ENCODE peak calls at places on chromosomes 4 and X, in eight cellular contexts. W, L, E, M, T, I, A and H are unnamed samples.

GRCh38 chr4:49063670-49064069 is 77.6 kb downstream of the CWH43 start:
- DNase-seq in W (no peak), L (no peak), E (no peak), M (no peak), T (no peak), I (no peak), A (no peak), H (no peak)

GRCh38 chr4:182578402-182578801 is 335.2 kb downstream of the TENM3 start:
- DNase-seq in W (peak), L (no peak), E (peak), M (no peak), T (no peak), I (no peak), A (no peak), H (no peak)

GRCh38 chr4:138602664-138603063 is 360.5 kb upstream of the SLC7A11 start:
- DNase-seq in W (no peak), L (no peak), E (no peak), M (no peak), T (no peak), I (no peak), A (no peak), H (no peak)

GRCh38 chr4:129515356-129515755 is 419.4 kb downstream of the C4orf33 start:
- DNase-seq in W (no peak), L (no peak), E (peak), M (no peak), T (no peak), I (no peak), A (no peak), H (no peak)

GRCh38 chrX:119398974-119399771 is at the start of gene SLC25A43:
- DNase-seq in W (no peak), L (no peak), E (peak), M (peak), T (peak), I (no peak), A (peak), H (no peak)

GRCh38 chr4:163072222-163072621 is 94.5 kb downstream of the NAF1 start:
- DNase-seq in W (no peak), L (no peak), E (no peak), M (no peak), T (no peak), I (no peak), A (no peak), H (no peak)

GRCh38 chr4:24266951-24267577 is 317.3 kb downstream of the DHX15 start:
- DNase-seq in W (no peak), L (no peak), E (no peak), M (no peak), T (no peak), I (no peak), A (no peak), H (peak)

GRCh38 chr4:113146876-113147358 is 97.5 kb downstream of the ANK2 start:
- DNase-seq in W (no peak), L (peak), E (peak), M (no peak), T (no peak), I (peak), A (no peak), H (no peak)

GRCh38 chr4:158090323-158090722 is 82.5 kb downstream of the GASK1B start:
- DNase-seq in W (no peak), L (no peak), E (peak), M (no peak), T (no peak), I (no peak), A (no peak), H (no peak)

GRCh38 chrX:118724352-118724751 is 3.1 kb upstream of the IL13RA1 start:
- DNase-seq in W (no peak), L (no peak), E (no peak), M (no peak), T (no peak), I (no peak), A (no peak), H (no peak)

GRCh38 chrX:13719192-13719856 is 15.1 kb downstream of the TRAPPC2 start:
- DNase-seq in W (no peak), L (no peak), E (no peak), M (no peak), T (no peak), I (peak), A (no peak), H (no peak)

GRCh38 chr4:88792268-88792781 is 94.7 kb upstream of the NAP1L5 start:
- DNase-seq in W (no peak), L (peak), E (no peak), M (no peak), T (no peak), I (peak), A (no peak), H (no peak)

GRCh38 chrX:153922932-153923857 is 2.9 kb downstream of the ARHGAP4 start:
- DNase-seq in W (no peak), L (no peak), E (peak), M (peak), T (no peak), I (no peak), A (no peak), H (no peak)

GRCh38 chr4:25560605-25561004 is 95.0 kb upstream of the SLC34A2 start:
- DNase-seq in W (no peak), L (no peak), E (no peak), M (no peak), T (no peak), I (no peak), A (peak), H (no peak)

GRCh38 chr4:87926554-87927098 is 48.9 kb upstream of the SPP1 start:
- DNase-seq in W (no peak), L (no peak), E (no peak), M (no peak), T (no peak), I (no peak), A (no peak), H (no peak)

GRCh38 chr4:174317531-174317930 is 33.8 kb downstream of the CEP44 start:
- DNase-seq in W (no peak), L (no peak), E (peak), M (no peak), T (no peak), I (no peak), A (no peak), H (peak)

GRCh38 chr4:3422808-3423297 is 18.9 kb upstream of the HGFAC start:
- DNase-seq in W (no peak), L (no peak), E (no peak), M (no peak), T (no peak), I (no peak), A (no peak), H (no peak)

GRCh38 chrX:2707334-2707760 is 16.3 kb downstream of the CD99 start:
- DNase-seq in W (peak), L (peak), E (peak), M (peak), T (no peak), I (peak), A (peak), H (no peak)

GRCh38 chr4:90127706-90128345 is 632 bp downstream of the CCSER1 start:
- DNase-seq in W (no peak), L (no peak), E (peak), M (peak), T (no peak), I (no peak), A (no peak), H (no peak)

GRCh38 chrX:34655496-34656258 is 1.4 kb downstream of the TMEM47 start:
- DNase-seq in W (no peak), L (no peak), E (peak), M (no peak), T (no peak), I (no peak), A (no peak), H (no peak)

GRCh38 chrX:136146614-136147319 is 566 bp upstream of the FHL1 start:
- DNase-seq in W (no peak), L (no peak), E (peak), M (no peak), T (peak), I (no peak), A (no peak), H (no peak)

GRCh38 chrX:135490979-135491514 is 29.4 kb upstream of the INTS6L start:
- DNase-seq in W (no peak), L (no peak), E (no peak), M (no peak), T (no peak), I (no peak), A (no peak), H (no peak)

GRCh38 chrX:56248492-56248891 is 16.3 kb downstream of the KLF8 start:
- DNase-seq in W (peak), L (peak), E (peak), M (peak), T (peak), I (peak), A (peak), H (peak)

GRCh38 chr4:128123036-128123435 is 61.9 kb downstream of the LARP1B start:
- DNase-seq in W (no peak), L (no peak), E (no peak), M (no peak), T (no peak), I (no peak), A (no peak), H (peak)

GRCh38 chrX:152845618-152846240 is 14.9 kb downstream of the NSDHL start:
- DNase-seq in W (no peak), L (no peak), E (no peak), M (no peak), T (no peak), I (no peak), A (peak), H (no peak)

GRCh38 chr4:121126449-121127006 is 37.6 kb downstream of the TNIP3 start:
- DNase-seq in W (no peak), L (no peak), E (no peak), M (peak), T (no peak), I (no peak), A (no peak), H (no peak)

GRCh38 chr4:76074468-76074867 is at the start of gene ART3:
- DNase-seq in W (no peak), L (no peak), E (no peak), M (no peak), T (no peak), I (no peak), A (no peak), H (no peak)

GRCh38 chrX:19991350-19991718 is 473 bp upstream of the BCLAF3 start:
- DNase-seq in W (no peak), L (no peak), E (no peak), M (no peak), T (no peak), I (no peak), A (no peak), H (no peak)
- H3K27ac ChIP-seq in W (no peak), L (no peak), E (no peak), M (no peak), T (no peak), I (no peak), A (no peak), H (no peak)

DNA sequence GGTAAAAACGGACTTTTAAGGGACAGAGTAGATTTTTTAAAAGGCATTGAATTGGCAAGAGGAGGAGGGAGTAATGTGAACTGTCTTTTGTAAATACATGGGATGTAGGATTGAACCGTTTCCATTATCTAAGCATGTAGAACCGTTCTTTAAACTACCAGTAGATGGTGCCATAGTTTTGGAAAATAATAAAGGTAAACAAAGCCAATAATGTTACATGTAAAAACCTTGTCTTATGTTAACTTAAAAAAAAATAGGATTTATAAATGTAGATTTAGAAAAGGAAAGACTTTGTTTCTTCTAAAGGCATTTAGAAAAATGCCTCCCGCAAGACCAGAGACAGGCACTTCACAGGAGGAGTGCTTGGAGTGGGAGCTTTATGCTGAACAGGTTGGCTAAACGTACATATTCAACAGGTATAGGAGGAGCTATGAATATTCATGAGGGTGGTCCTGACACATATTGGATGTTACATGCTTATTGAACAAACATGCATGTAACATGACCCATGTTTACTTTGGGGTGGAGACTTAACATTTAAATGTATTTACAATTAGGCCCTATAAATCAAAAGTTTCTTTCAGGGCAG is 45.5 kb upstream of the FAM241A start:
- DNase-seq in W (peak), L (peak), E (peak), M (peak), T (no peak), I (peak), A (peak), H (peak)
- TF ChIP-seq POLR2AphosphoS5 in W (no peak), L (no peak), E (no peak), M (no peak), T (no peak), I (no peak), A (no peak), H (no peak)

GRCh38 chr4:110618091-110619000 is 4.5 kb downstream of the PITX2 start:
- DNase-seq in W (no peak), L (no peak), E (no peak), M (no peak), T (peak), I (no peak), A (no peak), H (no peak)
- H3K9ac ChIP-seq in W (no peak), L (no peak), E (no peak), M (no peak), T (no peak), I (no peak), A (no peak), H (no peak)

GRCh38 chr4:7530026-7530562 is 95.4 kb upstream of the PSAPL1 start:
- DNase-seq in W (no peak), L (no peak), E (no peak), M (no peak), T (no peak), I (no peak), A (no peak), H (no peak)
- H3K27ac ChIP-seq in W (no peak), L (no peak), E (no peak), M (no peak), T (no peak), I (no peak), A (no peak), H (no peak)

DNA sequence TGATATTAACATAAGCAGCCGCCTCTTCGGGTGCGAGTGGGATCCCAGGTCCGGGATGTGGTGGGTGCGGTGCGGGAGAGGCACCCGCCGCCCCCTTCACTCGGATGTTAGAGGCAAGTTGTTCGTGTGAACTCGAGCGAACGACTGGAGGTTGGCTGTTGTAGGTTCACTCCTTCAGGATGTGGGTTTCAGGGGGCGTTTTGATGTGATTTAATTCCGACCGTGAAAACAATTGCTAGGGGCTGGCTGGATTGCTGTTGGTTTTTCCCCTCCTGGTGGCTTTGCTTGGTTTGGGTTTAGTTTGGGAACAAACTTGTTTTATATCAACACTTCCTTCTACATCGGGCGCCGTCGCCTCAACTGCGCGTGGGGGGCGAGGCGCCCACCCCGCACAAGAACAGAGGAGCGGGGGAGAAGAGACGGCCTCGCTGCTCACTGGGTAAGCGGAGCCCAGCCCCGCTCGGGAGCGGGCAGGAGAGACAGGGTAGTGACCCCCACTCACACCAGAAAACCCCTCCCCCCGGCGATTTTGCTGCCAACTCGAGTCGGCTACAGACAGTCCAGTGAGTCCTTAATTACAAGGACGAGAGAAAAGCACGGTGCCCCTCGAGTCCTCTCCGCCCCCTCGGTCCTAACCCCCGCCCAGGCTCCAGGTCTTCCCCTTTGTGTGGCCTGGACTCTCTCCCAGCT is 3.0 kb upstream of the LEF1 start:
- DNase-seq in W (no peak), L (no peak), E (no peak), M (peak), T (peak), I (no peak), A (no peak), H (no peak)
- TF ChIP-seq POLR2AphosphoS5 in W (no peak), L (no peak), E (no peak), M (no peak), T (no peak), I (no peak), A (no peak), H (peak)